ENCODE peak calls at places on chromosome 14, in nine cellular contexts. F is right lobe of liver, G is heart left ventricle, D is body of pancreas, P is HepG2, Y is A549, X is GM12878, K is gastrocnemius medialis, L is K562. H is an unnamed sample.

GRCh38 chr14:68157971-68158371 is 338.4 kb downstream of the RAD51B start:
- ATAC-seq in D (no peak), P (no peak), K (no peak), Y (no peak), L (no peak), X (no peak), G (no peak), F (peak; percentile 74), H (no peak)

GRCh38 chr14:24188251-24189058 is at the start of gene IPO4:
- ATAC-seq in P (peak; percentile 88), L (peak; percentile 96), Y (peak; percentile 94), D (peak; percentile 98), G (peak; percentile 93), K (peak; percentile 99), F (peak; percentile 96), X (peak; percentile 94), H (peak; percentile 97)

GRCh38 chr14:63897706-63898105 is 44.9 kb downstream of the SYNE2 start:
- ATAC-seq in F (no peak), X (no peak), D (no peak), G (no peak), Y (no peak), L (no peak), P (no peak), K (no peak), H (no peak)

GRCh38 chr14:85519661-85520305 is 10.2 kb upstream of the FLRT2 start:
- ATAC-seq in K (no peak), P (peak; percentile 99), X (no peak), F (no peak), Y (peak; percentile 83), G (no peak), D (no peak), L (no peak), H (no peak)

GRCh38 chr14:102491786-102492522 is 17.6 kb downstream of the ANKRD9 start:
- ATAC-seq in G (no peak), K (no peak), P (no peak), Y (no peak), D (no peak), X (no peak), F (no peak), L (no peak), H (no peak)

GRCh38 chr14:41986726-41987125 is 380.1 kb downstream of the LRFN5 start:
- ATAC-seq in L (no peak), X (peak; percentile 85), P (no peak), K (no peak), D (no peak), F (no peak), Y (no peak), G (no peak), H (no peak)

GRCh38 chr14:92382677-92383076 is 59.7 kb downstream of the SLC24A4 start:
- ATAC-seq in G (peak; percentile 39), D (no peak), X (peak; percentile 55), F (peak; percentile 43), P (peak; percentile 56), K (no peak), L (no peak), Y (peak; percentile 88), H (no peak)

GRCh38 chr14:95163132-95163531 is 5.8 kb upstream of the DICER1 start:
- ATAC-seq in P (no peak), F (peak; percentile 72), K (no peak), X (no peak), D (no peak), G (no peak), Y (no peak), L (no peak), H (no peak)

GRCh38 chr14:76151398-76152332 is at the start of gene GPATCH2L:
- ATAC-seq in D (peak; percentile 100), K (peak; percentile 95), L (peak; percentile 95), Y (peak; percentile 97), G (peak; percentile 100), P (peak; percentile 97), X (peak; percentile 90), F (peak; percentile 100), H (peak; percentile 99)
- TF ChIP-seq POLR2A in D (peak; percentile 48), K (peak; percentile 93), L (peak; percentile 88), Y (peak; percentile 66), G (peak; percentile 76), P (peak; percentile 74), X (peak; percentile 92), F (peak; percentile 71), H (peak; percentile 78)

DNA sequence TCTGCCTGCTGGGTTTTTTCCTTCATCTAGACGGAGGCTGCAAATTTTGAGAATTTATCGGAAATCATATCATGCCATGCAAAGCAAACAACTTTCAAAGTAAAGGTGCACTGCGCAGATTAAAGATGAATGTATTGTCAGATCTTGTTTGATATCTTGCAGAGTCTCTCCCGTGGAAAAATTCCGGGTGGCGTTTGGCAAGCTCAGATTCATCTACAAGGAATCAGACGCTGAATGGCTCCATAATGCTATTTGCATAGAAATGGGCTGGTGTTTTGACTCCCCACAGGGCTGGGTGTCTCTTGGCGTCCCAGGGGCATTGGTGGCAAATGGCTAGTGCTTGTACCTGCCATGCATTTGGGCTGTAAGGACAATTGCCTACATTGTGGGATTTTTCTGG is 274.0 kb downstream of the VRK1 start:
- ATAC-seq in L (no peak), D (no peak), K (no peak), F (no peak), P (no peak), X (no peak), G (no peak), Y (no peak), H (no peak)
- TF ChIP-seq POLR2A in L (no peak), D (no peak), K (no peak), F (no peak), P (no peak), X (no peak), G (no peak), Y (no peak), H (no peak)

GRCh38 chr14:94162466-94162865 is 11.7 kb upstream of the PPP4R4 start:
- ATAC-seq in X (no peak), G (no peak), F (no peak), P (peak; percentile 77), Y (no peak), K (no peak), L (no peak), D (no peak), H (no peak)

GRCh38 chr14:94161087-94161486 is 13.0 kb upstream of the PPP4R4 start:
- ATAC-seq in K (no peak), D (no peak), G (no peak), Y (no peak), X (no peak), F (no peak), P (no peak), L (no peak), H (no peak)

GRCh38 chr14:94157195-94157594 is 16.9 kb upstream of the PPP4R4 start:
- ATAC-seq in G (peak; percentile 56), X (no peak), D (peak; percentile 59), Y (no peak), P (no peak), F (no peak), K (no peak), L (no peak), H (no peak)

GRCh38 chr14:94161979-94162378 is 12.1 kb upstream of the PPP4R4 start:
- ATAC-seq in X (no peak), F (peak; percentile 60), Y (no peak), K (no peak), D (peak; percentile 35), P (no peak), L (no peak), G (no peak), H (no peak)

DNA sequence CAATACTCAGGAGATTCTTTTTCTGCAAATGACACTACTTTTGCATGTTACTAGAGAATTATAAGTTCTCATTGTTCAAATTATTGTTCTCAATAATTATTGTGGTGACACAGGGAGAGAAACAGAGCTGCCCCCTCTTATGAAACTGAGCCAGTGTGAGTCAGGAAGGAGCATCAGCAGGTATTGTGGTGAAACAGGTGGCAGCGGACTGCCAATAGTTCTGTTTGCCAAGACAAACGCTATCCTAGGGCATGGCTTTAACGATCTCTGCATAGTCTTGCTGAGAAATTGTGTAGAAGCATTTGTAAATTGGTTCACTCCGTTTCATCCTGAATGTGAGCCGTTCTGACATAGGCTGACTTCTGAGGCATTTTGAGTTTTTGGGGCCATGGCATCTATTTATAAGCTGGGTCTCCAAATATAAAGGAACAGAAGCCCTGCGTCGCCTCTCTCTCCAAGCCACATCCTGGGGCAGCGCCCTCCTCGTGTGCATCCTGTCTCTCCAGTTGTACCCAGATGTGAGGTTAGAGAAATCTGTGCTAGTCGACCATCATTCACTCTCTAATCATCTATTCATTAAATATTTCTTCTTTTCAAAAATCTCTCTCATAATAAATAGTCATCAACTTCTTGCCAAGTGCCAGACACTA is 15.8 kb upstream of the PPP4R4 start:
- ATAC-seq in L (no peak), D (no peak), K (no peak), G (no peak), P (no peak), Y (no peak), X (no peak), F (peak; percentile 60), H (no peak)
- TF ChIP-seq POLR2A in L (no peak), D (no peak), K (no peak), G (no peak), P (no peak), Y (no peak), X (no peak), F (no peak), H (no peak)

GRCh38 chr14:90453401-90453951 is 56.6 kb downstream of the CALM1 start:
- ATAC-seq in K (no peak), X (no peak), L (peak; percentile 9), G (peak; percentile 6), Y (peak; percentile 8), P (no peak), D (no peak), F (peak; percentile 48), H (no peak)

GRCh38 chr14:90455100-90455571 is 58.3 kb downstream of the CALM1 start:
- ATAC-seq in F (no peak), X (no peak), P (no peak), Y (no peak), G (no peak), L (no peak), D (no peak), K (peak; percentile 57), H (no peak)

GRCh38 chr14:90456551-90456950 is 59.7 kb downstream of the CALM1 start:
- ATAC-seq in F (no peak), P (no peak), G (no peak), K (no peak), D (no peak), Y (no peak), L (no peak), X (no peak), H (no peak)

GRCh38 chr14:90452366-90452765 is 55.5 kb downstream of the CALM1 start:
- ATAC-seq in K (no peak), F (no peak), P (no peak), X (peak; percentile 27), G (no peak), D (no peak), L (no peak), Y (no peak), H (no peak)

DNA sequence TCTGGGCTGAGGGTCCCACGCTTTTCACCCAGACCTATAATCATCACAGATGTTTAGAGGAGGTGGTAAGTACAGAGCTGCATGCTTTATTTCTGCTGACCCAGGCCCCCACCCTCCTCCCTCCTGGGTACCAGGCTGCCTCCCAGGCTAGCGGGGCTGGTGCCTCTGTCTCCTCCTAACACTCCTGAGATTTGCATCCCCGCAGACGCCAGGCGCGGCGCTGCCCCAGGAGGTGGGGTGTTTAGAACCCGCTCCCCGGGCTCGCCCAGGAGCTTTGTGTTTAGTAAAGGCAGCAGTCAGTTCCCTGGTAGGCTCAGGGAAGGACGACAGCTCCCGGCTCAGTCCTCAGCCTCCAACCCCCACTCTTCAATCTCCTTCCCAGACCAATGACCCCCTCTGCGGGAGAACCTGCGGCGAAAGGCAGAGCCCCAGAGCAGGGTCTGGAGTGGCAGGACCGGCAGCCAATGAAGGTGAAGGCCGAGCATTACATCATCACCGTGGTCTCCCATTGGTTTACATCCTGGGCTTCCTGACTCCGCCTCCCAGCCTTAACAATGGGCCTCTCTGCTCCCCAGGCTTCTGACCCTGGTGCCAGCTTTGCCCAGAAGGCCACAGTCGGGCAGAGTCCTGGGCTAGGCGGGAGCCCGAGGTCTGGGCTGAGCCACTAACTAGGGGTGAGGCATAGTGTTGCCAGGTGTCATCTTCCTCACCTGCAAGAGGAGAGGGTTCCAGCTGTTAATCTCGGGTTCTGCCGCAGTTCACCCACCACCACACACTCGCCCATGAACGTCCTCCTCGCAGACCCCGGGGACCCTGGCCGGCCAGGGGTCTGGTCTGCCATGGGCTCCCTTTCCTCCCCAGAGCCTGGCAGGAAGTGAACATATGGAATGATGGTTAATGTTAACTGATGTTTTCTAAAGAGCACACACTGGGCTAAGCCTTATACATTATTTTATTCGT is 57.5 kb downstream of the CALM1 start:
- ATAC-seq in G (peak; percentile 94), P (peak; percentile 65), F (peak; percentile 76), D (peak; percentile 98), X (peak; percentile 69), L (peak; percentile 99), Y (peak; percentile 89), K (no peak), H (peak; percentile 86)
- TF ChIP-seq POLR2A in G (peak; percentile 20), P (no peak), F (no peak), D (no peak), X (no peak), L (no peak), Y (no peak), K (peak; percentile 21), H (no peak)

H was measured in gastroesophageal sphincter.